ENCODE peak calls at places on chromosomes 4 and X, in ten cellular contexts. D is NCI-H2171; H is fibroblast of pulmonary artery; N is stimulated activated CD4-positive, alpha-beta T cell treated with anti-CD3 and anti-CD28 coated beads, Interleukin-4, amount 100 ng/mL, for 4 hours; L is dorsolateral prefrontal cortex; B is mucosa of descending colon; U is NCI-H1092 treated with DMSO at 0.1 percent for 48 hours; E is stomach; J is activated T-helper 9 cell treated with anti-CD3 and anti-CD28 coated beads, Interleukin-2, amount 50 U/mL, for 16 hours; K is AG09319. T is an unnamed sample.

GRCh38 chr4:16205298-16206164 is 20.7 kb downstream of the TAPT1 start:
- DNase-seq in E (no peak), B (no peak), K (no peak), N (no peak), U (peak), D (peak), J (no peak), H (no peak), L (no peak), T (no peak)

GRCh38 chr4:124937993-124938392 is 225.5 kb upstream of the ANKRD50 start:
- DNase-seq in N (no peak), D (no peak), U (no peak), B (no peak), H (no peak), J (no peak), E (no peak), L (no peak), K (no peak), T (no peak)

GRCh38 chr4:14871676-14872430 is 130.4 kb upstream of the CPEB2 start:
- DNase-seq in B (no peak), H (no peak), J (no peak), E (peak), L (no peak), U (no peak), N (peak), D (no peak), K (no peak), T (no peak)

GRCh38 chr4:15894923-15895411 is 43.6 kb downstream of the FGFBP1 start:
- DNase-seq in B (no peak), D (no peak), E (no peak), H (peak), J (no peak), N (no peak), L (no peak), K (no peak), U (no peak), T (no peak)

GRCh38 chr4:3040447-3041191 is 33.7 kb downstream of the HTT-AS start:
- DNase-seq in N (no peak), D (no peak), L (peak), B (no peak), U (no peak), J (no peak), E (no peak), H (no peak), K (no peak), T (no peak)

GRCh38 chrX:100687128-100687527 is 43.1 kb downstream of the SRPX2 start:
- DNase-seq in N (peak), D (no peak), U (no peak), E (no peak), H (no peak), L (no peak), B (no peak), K (no peak), J (no peak), T (no peak)

GRCh38 chr4:30473225-30473624 is 246.9 kb upstream of the PCDH7 start:
- DNase-seq in E (no peak), H (no peak), U (no peak), N (no peak), K (no peak), B (no peak), D (no peak), J (no peak), L (no peak), T (no peak)

GRCh38 chr4:83320548-83320947 is 14.1 kb downstream of the HPSE start:
- DNase-seq in L (peak), E (peak), B (peak), H (peak), J (no peak), N (peak), D (no peak), K (no peak), U (no peak), T (no peak)

GRCh38 chr4:40199999-40200880 is 3.4 kb downstream of the RHOH start:
- DNase-seq in D (no peak), U (no peak), L (no peak), J (peak), K (no peak), B (no peak), N (peak), E (peak), H (no peak), T (peak)

GRCh38 chr4:55376698-55377097 is 19.1 kb upstream of the TMEM165 start:
- DNase-seq in U (no peak), H (no peak), B (no peak), D (no peak), N (no peak), E (no peak), K (no peak), L (no peak), J (no peak), T (no peak)

GRCh38 chr4:89266128-89266527 is 41.5 kb downstream of the GPRIN3 start:
- DNase-seq in E (no peak), B (no peak), L (no peak), D (no peak), N (no peak), U (no peak), J (no peak), H (peak), K (no peak), T (no peak)

GRCh38 chrX:119492463-119492862 is 24.2 kb downstream of the SLC25A5 start:
- DNase-seq in L (no peak), E (no peak), U (no peak), N (no peak), H (no peak), K (no peak), J (no peak), B (no peak), D (no peak), T (no peak)

GRCh38 chrX:25721564-25721963 is 416.6 kb upstream of the MAGEB18 start:
- DNase-seq in D (no peak), U (peak), N (no peak), E (no peak), B (no peak), L (no peak), J (no peak), K (no peak), H (peak), T (no peak)

GRCh38 chrX:149286940-149287349 is 218.2 kb downstream of the IDS start:
- DNase-seq in N (peak), U (peak), K (no peak), H (peak), L (peak), B (no peak), E (peak), J (peak), D (peak), T (no peak)

GRCh38 chr4:108034560-108034959 is 44.9 kb downstream of the HADH start:
- DNase-seq in K (no peak), N (no peak), D (no peak), H (no peak), L (no peak), U (no peak), J (no peak), B (no peak), E (no peak), T (no peak)

GRCh38 chrX:57528670-57529255 is 63.0 kb upstream of the ZXDB start:
- DNase-seq in B (no peak), L (no peak), D (no peak), E (no peak), U (no peak), K (no peak), N (no peak), J (no peak), H (peak), T (no peak)

GRCh38 chrX:132292753-132293152 is 73.5 kb upstream of the RAP2C start:
- DNase-seq in J (no peak), L (no peak), E (no peak), N (no peak), K (peak), U (no peak), B (no peak), H (peak), D (no peak), T (no peak)

GRCh38 chr4:166169111-166169510 is 296.1 kb downstream of the TLL1 start:
- DNase-seq in H (peak), N (no peak), D (no peak), L (no peak), B (no peak), U (peak), K (no peak), E (no peak), J (no peak), T (no peak)

GRCh38 chr4:180493299-180493698 is 1749.9 kb upstream of the TENM3 start:
- DNase-seq in B (no peak), U (no peak), H (no peak), K (no peak), D (no peak), L (no peak), N (no peak), E (no peak), J (no peak), T (no peak)

GRCh38 chrX:12770440-12770839 is 20.8 kb upstream of the PRPS2 start:
- DNase-seq in J (no peak), D (no peak), N (no peak), L (no peak), B (no peak), K (no peak), H (peak), E (no peak), U (peak), T (no peak)

GRCh38 chr4:5730993-5731975 is 20.3 kb downstream of the EVC start:
- DNase-seq in B (no peak), L (no peak), K (no peak), H (no peak), J (no peak), E (no peak), U (no peak), N (no peak), D (no peak), T (no peak)

GRCh38 chr4:79065262-79065661 is 126.0 kb upstream of the PAQR3 start:
- DNase-seq in N (no peak), E (no peak), U (no peak), D (no peak), L (no peak), B (no peak), H (no peak), K (no peak), J (no peak), T (no peak)

GRCh38 chr4:4386296-4386735 is 586 bp upstream of the NSG1 start:
- DNase-seq in U (peak), E (no peak), L (no peak), N (peak), B (no peak), H (peak), D (no peak), J (no peak), K (no peak), T (peak)

GRCh38 chr4:52750819-52751348 is 341 bp downstream of the ERVMER34-1 start:
- DNase-seq in J (no peak), U (no peak), B (no peak), N (peak), H (peak), L (no peak), K (no peak), D (no peak), E (no peak), T (no peak)

GRCh38 chr4:169345207-169345788 is 74.5 kb upstream of the SH3RF1 start:
- DNase-seq in J (no peak), K (no peak), L (peak), N (no peak), B (no peak), D (no peak), E (no peak), U (no peak), H (peak), T (no peak)

GRCh38 chrX:70043685-70044084 is 6.1 kb downstream of the AWAT2 start:
- DNase-seq in J (no peak), B (no peak), K (no peak), H (no peak), E (no peak), D (no peak), U (no peak), L (no peak), N (no peak), T (no peak)

T was measured in stimulated activated effector memory CD8-positive, alpha-beta T cell treated with anti-CD3 and anti-CD28 coated beads, Interleukin-12 subunit alpha, Interleukin-12 subunit beta, amount 100 ng/mL, for 72 hours.